ENCODE peak calls at places on chromosomes 16 and 17, in eight cellular contexts. F is CD8-positive, alpha-beta memory T cell; U is AG04450; I is body of pancreas; E is SJSA1; W is lower lobe of right lung; X is effector memory CD4-positive, alpha-beta T cell; K is psoas muscle. R is an unnamed sample.

GRCh38 chr17:1229354-1229890 is 40.8 kb upstream of the BHLHA9 start:
- DNase-seq in F (peak), U (no peak), I (peak), E (no peak), W (peak), X (peak), K (peak), R (peak)

GRCh38 chr16:31438414-31438813 is 4.2 kb downstream of the ZNF843 start:
- DNase-seq in F (no peak), U (no peak), I (no peak), E (no peak), W (no peak), X (no peak), K (no peak), R (no peak)

GRCh38 chr17:64331946-64332493 is 58.6 kb downstream of the PECAM1 start:
- DNase-seq in F (no peak), U (no peak), I (no peak), E (no peak), W (peak), X (no peak), K (peak), R (no peak)

GRCh38 chr17:42472709-42473521 is 14.2 kb downstream of the ATP6V0A1 start:
- DNase-seq in F (no peak), U (peak), I (no peak), E (no peak), W (no peak), X (no peak), K (no peak), R (no peak)

GRCh38 chr17:69018687-69019086 is 42.0 kb downstream of the ABCA9 start:
- DNase-seq in F (no peak), U (no peak), I (no peak), E (no peak), W (no peak), X (no peak), K (no peak), R (no peak)

GRCh38 chr16:3274490-3274889 is 8.8 kb upstream of the ZNF263 start:
- DNase-seq in F (no peak), U (no peak), I (no peak), E (no peak), W (no peak), X (no peak), K (no peak), R (no peak)

GRCh38 chr17:61205931-61206330 is 193.7 kb upstream of the TBX2 start:
- DNase-seq in F (no peak), U (no peak), I (no peak), E (no peak), W (no peak), X (no peak), K (no peak), R (no peak)

GRCh38 chr16:6335072-6335471 is 997.6 kb upstream of the RBFOX1 start:
- DNase-seq in F (no peak), U (no peak), I (no peak), E (no peak), W (no peak), X (no peak), K (no peak), R (no peak)

GRCh38 chr17:44828919-44829557 is 1.0 kb downstream of the GJC1 start:
- DNase-seq in F (peak), U (no peak), I (no peak), E (no peak), W (no peak), X (no peak), K (no peak), R (peak)

GRCh38 chr17:846901-847777 is 65.0 kb downstream of the MRM3 start:
- DNase-seq in F (no peak), U (no peak), I (peak), E (peak), W (no peak), X (no peak), K (no peak), R (no peak)

GRCh38 chr17:28405632-28406477 is at the start of gene SLC46A1:
- DNase-seq in F (peak), U (no peak), I (peak), E (no peak), W (peak), X (no peak), K (peak), R (no peak)

GRCh38 chr17:17692353-17693252 is 11.3 kb downstream of the RAI1 start:
- DNase-seq in F (no peak), U (no peak), I (no peak), E (no peak), W (no peak), X (no peak), K (no peak), R (no peak)

GRCh38 chr16:54462766-54463165 is 176.2 kb upstream of the IRX3 start:
- DNase-seq in F (no peak), U (no peak), I (no peak), E (no peak), W (no peak), X (no peak), K (no peak), R (no peak)

GRCh38 chr16:50265260-50265659 is 1.1 kb upstream of the ADCY7 start:
- DNase-seq in F (peak), U (no peak), I (peak), E (no peak), W (no peak), X (peak), K (no peak), R (peak)

GRCh38 chr17:75823257-75824041 is 20.8 kb downstream of the UNC13D start:
- DNase-seq in F (no peak), U (no peak), I (no peak), E (peak), W (no peak), X (no peak), K (no peak), R (no peak)

GRCh38 chr16:19701091-19701490 is 16.9 kb downstream of the KNOP1 start:
- DNase-seq in F (no peak), U (no peak), I (no peak), E (no peak), W (no peak), X (no peak), K (no peak), R (no peak)

GRCh38 chr17:81218991-81219390 is 3.8 kb downstream of the CEP131 start:
- DNase-seq in F (no peak), U (no peak), I (no peak), E (no peak), W (no peak), X (no peak), K (no peak), R (no peak)

GRCh38 chr16:49081556-49081955 is 200.1 kb downstream of the CBLN1 start:
- DNase-seq in F (no peak), U (no peak), I (no peak), E (no peak), W (no peak), X (no peak), K (no peak), R (no peak)

GRCh38 chr17:17987901-17988300 is 15.2 kb downstream of the DRC3 start:
- DNase-seq in F (no peak), U (no peak), I (no peak), E (no peak), W (no peak), X (no peak), K (no peak), R (no peak)

GRCh38 chr17:64004218-64004770 is 6.1 kb downstream of the PRR29 start:
- DNase-seq in F (no peak), U (no peak), I (no peak), E (no peak), W (no peak), X (no peak), K (no peak), R (no peak)

GRCh38 chr17:80252871-80253270 is 7.8 kb upstream of the RNF213 start:
- DNase-seq in F (peak), U (no peak), I (peak), E (no peak), W (peak), X (peak), K (peak), R (peak)

GRCh38 chr16:27400751-27401620 is 988 bp upstream of the IL21R start:
- DNase-seq in F (no peak), U (no peak), I (no peak), E (no peak), W (no peak), X (no peak), K (no peak), R (no peak)

GRCh38 chr17:61385091-61385868 is 14.4 kb upstream of the TBX2 start:
- DNase-seq in F (no peak), U (no peak), I (no peak), E (no peak), W (peak), X (no peak), K (no peak), R (no peak)

GRCh38 chr17:58517378-58517927 is 3.0 kb upstream of the MTMR4 start:
- DNase-seq in F (no peak), U (no peak), I (no peak), E (no peak), W (no peak), X (no peak), K (no peak), R (no peak)

GRCh38 chr17:12421646-12422306 is 243.9 kb upstream of the MYOCD start:
- DNase-seq in F (no peak), U (no peak), I (no peak), E (no peak), W (no peak), X (no peak), K (no peak), R (no peak)

DNA sequence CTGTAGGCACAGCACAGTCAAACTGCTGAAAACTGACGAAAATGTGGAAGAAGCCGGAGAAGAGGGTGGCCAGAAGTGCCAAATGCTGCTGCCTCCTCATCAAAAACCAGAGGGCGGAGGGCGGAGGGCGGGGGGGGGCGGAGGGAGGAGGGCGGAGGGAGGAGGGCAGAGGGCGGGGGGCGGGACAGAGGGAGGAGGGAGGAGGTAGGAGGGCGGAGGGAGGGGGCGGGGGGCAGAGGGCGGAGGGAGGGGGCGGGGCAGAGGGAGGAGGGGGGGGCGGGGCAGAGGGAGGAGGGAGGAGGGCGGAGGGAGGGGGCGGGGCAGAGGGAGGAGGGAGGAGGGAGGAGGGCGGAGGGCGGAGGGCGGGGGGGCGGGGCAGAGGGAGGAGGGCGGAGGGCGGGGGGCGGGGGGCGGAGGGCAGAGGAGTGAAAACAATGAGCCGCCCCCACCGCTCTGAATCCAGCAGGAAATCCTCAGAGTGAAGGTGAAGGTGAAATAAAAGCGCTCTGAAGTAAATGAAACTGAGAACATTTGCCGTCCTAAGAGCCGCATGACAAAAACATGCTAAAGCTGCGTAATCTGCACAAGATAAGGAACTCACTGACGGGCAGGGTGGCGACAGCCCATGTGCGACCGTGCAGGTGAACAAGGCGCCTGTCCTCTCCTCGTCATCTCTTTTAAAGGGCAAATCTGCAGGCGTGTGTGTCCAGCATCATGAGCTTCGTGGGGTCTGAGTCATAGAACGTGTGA is 22.6 kb upstream of the CBFA2T3 start:
- DNase-seq in F (peak), U (no peak), I (no peak), E (no peak), W (no peak), X (no peak), K (no peak), R (peak)
- H3K27ac ChIP-seq in F (peak), U (no peak), I (no peak), E (no peak), W (no peak), X (no peak), K (no peak), R (no peak)

GRCh38 chr16:89917773-89918452 is 749 bp upstream of the MC1R start:
- DNase-seq in F (peak), U (no peak), I (peak), E (peak), W (peak), X (peak), K (peak), R (peak)
- H3K4me3 ChIP-seq in F (peak), U (peak), I (no peak), E (peak), W (peak), X (peak), K (peak), R (peak)

DNA sequence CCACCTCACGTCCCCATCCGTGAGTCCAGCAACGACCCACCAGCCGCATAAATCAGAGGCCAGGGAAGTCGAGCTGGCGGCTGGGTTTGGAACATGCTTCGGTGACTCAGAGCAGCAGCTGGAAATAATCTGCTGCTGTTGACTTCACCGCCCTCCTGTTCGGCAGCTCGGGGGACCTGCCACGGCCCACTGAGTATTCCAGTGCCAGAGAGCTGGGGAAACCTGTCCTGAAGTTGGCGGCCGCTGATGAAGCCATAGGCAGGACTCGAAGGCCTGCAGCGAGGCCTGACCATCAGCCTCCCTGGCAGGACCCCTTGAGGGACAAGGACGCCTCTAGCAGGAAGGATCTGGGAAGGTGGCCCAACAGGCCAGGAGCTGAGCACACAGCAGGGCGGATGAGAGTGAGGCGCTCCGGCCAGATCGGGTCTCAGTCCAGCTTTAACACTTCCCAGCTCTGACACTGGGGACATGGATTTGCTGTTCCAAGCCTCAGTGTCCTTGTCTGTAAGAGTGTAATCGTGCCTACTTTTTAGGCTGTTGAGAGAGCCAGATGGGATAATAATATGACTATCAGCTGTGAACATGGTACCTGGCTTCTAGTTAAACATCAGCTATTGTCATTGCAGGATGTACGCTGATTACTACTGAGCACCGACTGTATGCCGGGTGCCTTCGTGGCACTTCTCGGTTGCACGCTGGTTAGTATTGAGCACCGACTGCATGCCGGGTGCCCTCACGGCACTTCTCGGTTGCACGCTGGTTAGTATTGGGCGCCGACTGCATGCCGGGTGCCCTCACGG is 50.4 kb upstream of the CIBAR2 start:
- DNase-seq in F (no peak), U (peak), I (no peak), E (peak), W (no peak), X (no peak), K (peak), R (no peak)
- H3K27ac ChIP-seq in F (no peak), U (peak), I (no peak), E (no peak), W (no peak), X (no peak), K (peak), R (no peak)

DNA sequence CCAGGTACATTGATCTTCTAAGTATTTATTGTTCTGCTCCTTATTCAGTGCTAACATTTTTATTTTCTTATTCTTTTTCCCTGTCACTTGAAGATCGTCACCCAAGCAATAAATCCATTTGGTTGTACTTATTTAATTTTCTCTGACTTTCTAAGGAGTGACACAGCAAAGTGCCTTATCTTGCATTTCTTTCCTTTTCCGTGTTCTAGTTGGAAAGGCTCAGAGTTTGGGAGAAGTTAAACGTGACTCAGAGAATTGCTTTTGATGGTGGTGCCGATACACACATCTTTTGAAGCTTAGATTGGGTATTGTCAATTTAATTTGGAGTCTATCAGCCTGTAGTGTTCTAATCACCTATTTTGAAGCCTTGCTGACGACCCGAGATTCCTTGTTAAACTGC is 72.0 kb downstream of the PITPNC1 start:
- DNase-seq in F (no peak), U (no peak), I (no peak), E (no peak), W (no peak), X (no peak), K (no peak), R (no peak)
- H3K4me3 ChIP-seq in F (peak), U (no peak), I (no peak), E (no peak), W (no peak), X (no peak), K (no peak), R (no peak)

DNA sequence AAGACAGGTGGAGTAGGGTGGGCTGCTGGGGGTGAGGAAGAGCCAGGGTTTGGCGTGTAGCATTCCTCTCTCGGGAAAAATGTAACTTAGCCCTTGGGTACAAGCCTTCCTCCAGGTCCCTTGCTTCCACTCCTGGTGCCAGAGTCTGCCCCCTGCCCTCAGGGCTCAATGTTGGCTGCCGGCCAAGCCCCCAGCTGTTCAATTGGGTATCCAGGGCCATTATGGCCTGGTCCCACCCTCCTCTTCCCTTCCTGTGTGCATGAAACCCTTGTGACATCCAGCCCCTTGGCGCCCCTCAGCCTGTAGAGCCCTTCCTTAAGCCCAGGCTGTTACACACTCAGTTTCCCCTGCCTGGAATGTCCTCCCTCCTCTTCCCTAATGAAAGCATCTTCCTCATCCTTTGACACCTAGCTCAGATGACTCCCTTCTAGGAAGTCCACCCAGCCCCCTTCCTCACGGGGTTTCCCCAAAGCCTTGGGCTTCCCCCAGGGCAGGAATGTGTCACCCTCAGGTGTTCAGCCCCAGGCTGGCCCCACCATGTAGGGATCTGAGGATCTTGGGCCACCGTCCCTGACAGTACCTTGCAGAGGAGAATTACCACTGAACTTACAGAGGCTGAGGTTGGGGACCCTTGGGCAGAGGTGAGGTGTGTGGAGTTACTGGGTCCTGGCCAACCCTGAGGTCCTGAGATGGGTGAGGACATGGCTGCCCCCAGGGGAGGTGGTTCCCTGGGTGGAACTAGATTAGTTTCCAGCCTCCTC is 30.0 kb downstream of the B9D1 start:
- DNase-seq in F (no peak), U (no peak), I (no peak), E (no peak), W (no peak), X (no peak), K (no peak), R (no peak)
- H3K27ac ChIP-seq in F (no peak), U (peak), I (no peak), E (peak), W (peak), X (no peak), K (no peak), R (no peak)

GRCh38 chr17:29587591-29587990 is 1.9 kb downstream of the GIT1 start:
- DNase-seq in F (no peak), U (no peak), I (no peak), E (no peak), W (no peak), X (no peak), K (no peak), R (no peak)
- H3K4me3 ChIP-seq in F (peak), U (peak), I (no peak), E (no peak), W (peak), X (no peak), K (peak), R (peak)

DNA sequence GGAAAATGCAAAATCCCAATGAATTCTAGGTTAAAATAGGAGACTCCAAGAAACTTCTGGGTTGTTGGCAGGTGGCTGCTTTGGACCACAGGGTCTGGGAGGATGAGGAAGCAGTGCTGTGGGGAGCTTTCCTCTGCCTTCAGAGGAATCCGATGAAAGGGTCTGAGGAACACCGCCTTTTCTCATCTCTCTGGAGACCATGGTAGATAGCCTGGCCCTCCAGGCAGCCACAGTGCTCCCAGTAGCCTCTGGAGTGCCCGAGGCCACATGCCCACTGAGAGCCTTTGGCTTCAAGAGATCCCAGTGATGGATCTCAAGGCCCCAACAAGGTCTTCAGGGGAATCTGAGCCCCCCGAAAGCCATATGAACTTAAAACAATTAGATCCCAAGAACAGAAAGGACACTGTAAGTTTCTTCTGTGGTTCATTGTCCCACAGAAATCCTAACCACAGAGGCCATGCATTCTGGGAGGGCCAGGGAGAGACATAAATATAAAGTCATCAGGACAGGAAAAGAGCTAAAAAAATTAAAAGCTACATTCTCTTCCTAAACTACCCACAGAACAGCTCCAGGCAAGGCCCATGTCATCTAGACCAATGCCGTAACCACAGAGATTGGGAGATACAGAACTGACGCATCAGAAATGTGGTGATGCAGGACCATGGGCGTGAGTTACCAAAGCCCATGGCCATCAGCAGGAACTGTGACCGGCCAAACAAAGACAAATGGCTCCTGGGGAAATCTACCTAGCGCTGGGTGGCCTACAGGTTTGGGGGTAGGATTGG is 24.3 kb downstream of the TK2 start:
- DNase-seq in F (no peak), U (no peak), I (no peak), E (no peak), W (no peak), X (no peak), K (no peak), R (no peak)
- H3K27ac ChIP-seq in F (no peak), U (no peak), I (no peak), E (no peak), W (peak), X (peak), K (peak), R (no peak)

DNA sequence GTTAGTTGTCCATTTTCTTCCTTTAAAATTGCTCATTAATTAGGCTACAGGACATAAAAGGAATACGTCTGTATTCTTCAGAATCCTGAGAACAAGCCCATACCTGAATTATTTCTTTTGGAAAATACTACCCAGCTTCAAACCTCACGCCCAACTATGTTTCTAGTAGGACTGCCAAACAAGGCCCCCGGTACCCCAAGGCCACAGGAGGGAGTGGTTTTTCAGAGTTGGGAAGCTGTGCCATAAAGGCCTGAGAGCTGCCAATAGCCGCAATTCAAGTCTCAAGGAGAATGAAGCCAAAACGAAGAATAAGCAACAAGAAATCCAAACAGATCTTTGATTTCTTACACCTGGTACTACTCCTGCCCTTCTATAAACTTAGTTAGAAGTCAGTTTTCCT is 48.3 kb downstream of the UBE2G1 start:
- DNase-seq in F (no peak), U (no peak), I (peak), E (no peak), W (no peak), X (no peak), K (no peak), R (no peak)
- H3K4me3 ChIP-seq in F (no peak), U (no peak), I (no peak), E (no peak), W (no peak), X (no peak), K (peak), R (no peak)

R was measured in CD4-positive, alpha-beta memory T cell.